ENCODE peak calls at places on chromosome 6, in six cellular contexts. One of them, this sample, is unnamed.

GRCh38 chr6:107064579-107065065 is 36.6 kb downstream of the MTRES1 start:
- DNase-seq in esophagus squamous epithelium: no peak
- DNase-seq in non-pigmented ciliary epithelial cell: peak
- DNase-seq in D341Med: no peak
- DNase-seq in M059J: peak
- DNase-seq in effector CD4-positive, alpha-beta T cell: no peak
- DNase-seq in this sample: no peak

GRCh38 chr6:2038096-2038495 is 207.3 kb downstream of the GMDS start:
- DNase-seq in esophagus squamous epithelium: no peak
- DNase-seq in non-pigmented ciliary epithelial cell: no peak
- DNase-seq in D341Med: no peak
- DNase-seq in M059J: no peak
- DNase-seq in effector CD4-positive, alpha-beta T cell: peak
- DNase-seq in this sample: peak

GRCh38 chr6:70037445-70037844 is 171.1 kb downstream of the COL19A1 start:
- DNase-seq in esophagus squamous epithelium: no peak
- DNase-seq in non-pigmented ciliary epithelial cell: no peak
- DNase-seq in D341Med: no peak
- DNase-seq in M059J: no peak
- DNase-seq in effector CD4-positive, alpha-beta T cell: no peak
- DNase-seq in this sample: no peak

GRCh38 chr6:138570716-138571020 is 71.4 kb upstream of the NHSL1 start:
- DNase-seq in esophagus squamous epithelium: no peak
- DNase-seq in non-pigmented ciliary epithelial cell: no peak
- DNase-seq in D341Med: no peak
- DNase-seq in M059J: no peak
- DNase-seq in effector CD4-positive, alpha-beta T cell: no peak
- DNase-seq in this sample: no peak

GRCh38 chr6:163099621-163100171 is 314.8 kb upstream of the QKI start:
- DNase-seq in esophagus squamous epithelium: no peak
- DNase-seq in non-pigmented ciliary epithelial cell: no peak
- DNase-seq in D341Med: no peak
- DNase-seq in M059J: no peak
- DNase-seq in effector CD4-positive, alpha-beta T cell: no peak
- DNase-seq in this sample: no peak

GRCh38 chr6:7910298-7910653 is 312 bp downstream of the TXNDC5 start:
- DNase-seq in esophagus squamous epithelium: no peak
- DNase-seq in non-pigmented ciliary epithelial cell: no peak
- DNase-seq in D341Med: no peak
- DNase-seq in M059J: no peak
- DNase-seq in effector CD4-positive, alpha-beta T cell: no peak
- DNase-seq in this sample: no peak

GRCh38 chr6:154995241-154996162 is at the start of gene TIAM2:
- DNase-seq in esophagus squamous epithelium: no peak
- DNase-seq in non-pigmented ciliary epithelial cell: no peak
- DNase-seq in D341Med: peak
- DNase-seq in M059J: peak
- DNase-seq in effector CD4-positive, alpha-beta T cell: no peak
- DNase-seq in this sample: no peak

GRCh38 chr6:133341607-133342158 is 100.5 kb downstream of the EYA4 start:
- DNase-seq in esophagus squamous epithelium: no peak
- DNase-seq in non-pigmented ciliary epithelial cell: peak
- DNase-seq in D341Med: no peak
- DNase-seq in M059J: peak
- DNase-seq in effector CD4-positive, alpha-beta T cell: no peak
- DNase-seq in this sample: no peak

GRCh38 chr6:87482382-87482781 is 9.6 kb downstream of the SLC35A1 start:
- DNase-seq in esophagus squamous epithelium: no peak
- DNase-seq in non-pigmented ciliary epithelial cell: no peak
- DNase-seq in D341Med: no peak
- DNase-seq in M059J: no peak
- DNase-seq in effector CD4-positive, alpha-beta T cell: no peak
- DNase-seq in this sample: no peak

GRCh38 chr6:35073211-35073610 is 67.9 kb downstream of the TCP11 start:
- DNase-seq in esophagus squamous epithelium: no peak
- DNase-seq in non-pigmented ciliary epithelial cell: no peak
- DNase-seq in D341Med: no peak
- DNase-seq in M059J: no peak
- DNase-seq in effector CD4-positive, alpha-beta T cell: no peak
- DNase-seq in this sample: no peak

GRCh38 chr6:137967689-137968467 is 100.8 kb downstream of the TNFAIP3 start:
- DNase-seq in esophagus squamous epithelium: no peak
- DNase-seq in non-pigmented ciliary epithelial cell: no peak
- DNase-seq in D341Med: no peak
- DNase-seq in M059J: peak
- DNase-seq in effector CD4-positive, alpha-beta T cell: no peak
- DNase-seq in this sample: no peak

GRCh38 chr6:26043389-26044139 is 43.7 kb upstream of the HFE start:
- DNase-seq in esophagus squamous epithelium: no peak
- DNase-seq in non-pigmented ciliary epithelial cell: peak
- DNase-seq in D341Med: no peak
- DNase-seq in M059J: peak
- DNase-seq in effector CD4-positive, alpha-beta T cell: peak
- DNase-seq in this sample: peak

GRCh38 chr6:111552999-111553398 is 52.7 kb downstream of the TRAF3IP2 start:
- DNase-seq in esophagus squamous epithelium: no peak
- DNase-seq in non-pigmented ciliary epithelial cell: no peak
- DNase-seq in D341Med: no peak
- DNase-seq in M059J: no peak
- DNase-seq in effector CD4-positive, alpha-beta T cell: no peak
- DNase-seq in this sample: no peak

GRCh38 chr6:142342986-142343385 is 41.2 kb downstream of the ADGRG6 start:
- DNase-seq in esophagus squamous epithelium: no peak
- DNase-seq in non-pigmented ciliary epithelial cell: no peak
- DNase-seq in D341Med: no peak
- DNase-seq in M059J: no peak
- DNase-seq in effector CD4-positive, alpha-beta T cell: no peak
- DNase-seq in this sample: no peak

GRCh38 chr6:52377538-52378221 is 15.7 kb downstream of the PAQR8 start:
- DNase-seq in esophagus squamous epithelium: no peak
- DNase-seq in non-pigmented ciliary epithelial cell: no peak
- DNase-seq in D341Med: no peak
- DNase-seq in M059J: no peak
- DNase-seq in effector CD4-positive, alpha-beta T cell: no peak
- DNase-seq in this sample: no peak

GRCh38 chr6:10402648-10403311 is 12.1 kb downstream of the TFAP2A start:
- DNase-seq in esophagus squamous epithelium: no peak
- DNase-seq in non-pigmented ciliary epithelial cell: no peak
- DNase-seq in D341Med: no peak
- DNase-seq in M059J: no peak
- DNase-seq in effector CD4-positive, alpha-beta T cell: no peak
- DNase-seq in this sample: no peak

GRCh38 chr6:105952762-105953700 is 133.1 kb upstream of the PRDM1 start:
- DNase-seq in esophagus squamous epithelium: no peak
- DNase-seq in non-pigmented ciliary epithelial cell: no peak
- DNase-seq in D341Med: no peak
- DNase-seq in M059J: no peak
- DNase-seq in effector CD4-positive, alpha-beta T cell: no peak
- DNase-seq in this sample: no peak

GRCh38 chr6:24394777-24395437 is 7.8 kb upstream of the MRS2 start:
- DNase-seq in esophagus squamous epithelium: no peak
- DNase-seq in non-pigmented ciliary epithelial cell: peak
- DNase-seq in D341Med: no peak
- DNase-seq in M059J: peak
- DNase-seq in effector CD4-positive, alpha-beta T cell: no peak
- DNase-seq in this sample: no peak

This sample was measured in T-cell.